ENCODE peak calls at places on chromosome 19, in seven cellular contexts. G, B, W, R, V, O and K are unnamed samples.

GRCh38 chr19:57771417-57771816 is 1.9 kb downstream of the ZNF586 start:
- DNase-seq in G (no peak), B (no peak), W (no peak), R (no peak), V (no peak), O (no peak), K (no peak)

GRCh38 chr19:46821512-46822359 is 28.9 kb downstream of the AP2S1 start:
- DNase-seq in G (no peak), B (peak), W (no peak), R (no peak), V (no peak), O (no peak), K (no peak)

GRCh38 chr19:11381535-11382369 is 2.4 kb downstream of the EPOR start:
- DNase-seq in G (no peak), B (peak), W (peak), R (peak), V (no peak), O (peak), K (no peak)

GRCh38 chr19:44635581-44636438 is 7.9 kb upstream of the PVR start:
- DNase-seq in G (no peak), B (no peak), W (no peak), R (no peak), V (no peak), O (no peak), K (no peak)

GRCh38 chr19:18437481-18438330 is at the start of gene ISYNA1:
- DNase-seq in G (no peak), B (peak), W (peak), R (no peak), V (peak), O (no peak), K (peak)

GRCh38 chr19:46489445-46490272 is 6.0 kb downstream of the PNMA8B start:
- DNase-seq in G (no peak), B (peak), W (peak), R (peak), V (no peak), O (no peak), K (no peak)

GRCh38 chr19:31289381-31289880 is 59.8 kb downstream of the TSHZ3 start:
- DNase-seq in G (no peak), B (peak), W (no peak), R (no peak), V (no peak), O (no peak), K (no peak)

GRCh38 chr19:54062643-54063042 is 1.1 kb downstream of the VSTM1 start:
- DNase-seq in G (no peak), B (peak), W (no peak), R (no peak), V (no peak), O (peak), K (no peak)

GRCh38 chr19:5470264-5470671 is 15.1 kb downstream of the ZNRF4 start:
- DNase-seq in G (no peak), B (no peak), W (peak), R (no peak), V (peak), O (no peak), K (peak)

GRCh38 chr19:5700455-5701092 is 10.5 kb downstream of the RPL36 start:
- DNase-seq in G (no peak), B (no peak), W (no peak), R (no peak), V (no peak), O (no peak), K (no peak)

GRCh38 chr19:32614916-32615315 is 33.9 kb downstream of the PDCD5 start:
- DNase-seq in G (no peak), B (peak), W (no peak), R (no peak), V (no peak), O (no peak), K (no peak)
- H3K27ac ChIP-seq in G (no peak), B (no peak), W (no peak), R (no peak), V (no peak), O (no peak), K (no peak)

GRCh38 chr19:36103842-36104552 is 6.9 kb upstream of the OVOL3 start:
- DNase-seq in G (no peak), B (no peak), W (no peak), R (no peak), V (no peak), O (no peak), K (no peak)
- TF ChIP-seq POLR2AphosphoS5 in G (no peak), B (no peak), W (no peak), R (no peak), V (no peak), O (no peak), K (no peak)

GRCh38 chr19:12484371-12485322 is at the start of gene ZNF709:
- DNase-seq in G (peak), B (peak), W (peak), R (peak), V (peak), O (peak), K (peak)
- TF ChIP-seq POLR2A in G (peak), B (no peak), W (no peak), R (no peak), V (peak), O (peak), K (peak)

GRCh38 chr19:41398042-41398403 is 405 bp downstream of the BCKDHA start:
- DNase-seq in G (no peak), B (no peak), W (no peak), R (no peak), V (no peak), O (no peak), K (no peak)

GRCh38 chr19:41392775-41393174 is 4.4 kb downstream of the EXOSC5 start:
- DNase-seq in G (no peak), B (no peak), W (no peak), R (no peak), V (no peak), O (no peak), K (no peak)

GRCh38 chr19:41397086-41398041 is at the start of the genes BCKDHA and EXOSC5:
- DNase-seq in G (peak), B (peak), W (peak), R (peak), V (peak), O (peak), K (peak)

GRCh38 chr19:41398603-41399002 is 985 bp downstream of the BCKDHA start:
- DNase-seq in G (no peak), B (no peak), W (no peak), R (no peak), V (no peak), O (no peak), K (no peak)

GRCh38 chr19:41395355-41395754 is 1.8 kb downstream of the EXOSC5 start:
- DNase-seq in G (no peak), B (no peak), W (no peak), R (no peak), V (no peak), O (no peak), K (no peak)
- H3K27ac ChIP-seq in G (no peak), B (no peak), W (no peak), R (no peak), V (no peak), O (no peak), K (no peak)

GRCh38 chr19:17305517-17306284 is at the start of gene MRPL34:
- DNase-seq in G (peak), B (peak), W (peak), R (peak), V (peak), O (peak), K (peak)
- TF ChIP-seq POLR2AphosphoS5 in G (peak), B (peak), W (no peak), R (no peak), V (peak), O (peak), K (peak)

DNA sequence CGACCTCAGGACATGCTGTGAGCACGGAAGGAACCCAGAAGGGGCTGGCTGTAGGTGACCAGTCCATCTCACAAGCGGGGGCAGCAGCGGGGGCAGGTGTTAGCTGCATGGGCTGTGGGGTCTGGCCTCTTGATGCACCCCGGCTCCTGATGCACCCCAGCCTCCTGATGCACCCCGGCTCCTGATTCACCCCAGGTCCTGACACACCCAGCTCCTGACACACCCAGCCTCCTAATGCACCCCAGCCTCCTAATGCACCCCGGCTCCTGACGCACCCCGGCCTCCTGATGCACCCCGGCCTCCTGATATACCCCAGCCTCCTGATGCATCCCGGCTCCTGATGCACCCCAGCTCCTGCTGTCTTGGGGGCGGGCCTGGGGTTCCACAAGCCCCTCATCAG is 7.4 kb downstream of the LSM7 start:
- DNase-seq in G (no peak), B (no peak), W (no peak), R (no peak), V (no peak), O (no peak), K (no peak)
- TF ChIP-seq POLR2A in G (no peak), B (no peak), W (no peak), R (no peak), V (no peak), O (no peak), K (no peak)

DNA sequence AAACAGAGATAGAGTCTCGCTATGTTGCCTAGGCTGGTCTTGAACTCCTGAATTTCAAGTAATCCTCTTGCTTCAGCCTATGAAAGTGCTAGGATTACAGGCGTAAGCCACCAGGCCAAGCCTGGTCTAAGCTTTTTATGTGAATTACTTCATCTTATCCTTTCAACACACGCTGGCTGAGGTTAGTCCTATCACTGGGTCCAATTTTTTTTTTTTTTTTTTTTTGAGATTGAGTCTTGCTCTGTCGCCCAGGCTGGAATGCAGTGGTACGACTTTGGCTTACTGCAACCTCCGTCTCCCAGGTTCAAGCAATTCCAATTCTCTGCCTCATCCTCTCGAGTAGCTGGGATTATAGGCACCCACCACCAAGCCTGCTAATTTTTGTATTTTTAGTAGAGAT is 10.4 kb downstream of the MYO1F start:
- DNase-seq in G (no peak), B (no peak), W (no peak), R (no peak), V (no peak), O (no peak), K (no peak)
- H3K27ac ChIP-seq in G (no peak), B (peak), W (no peak), R (no peak), V (no peak), O (peak), K (no peak)

GRCh38 chr19:16373079-16373478 is 48.5 kb downstream of the KLF2 start:
- DNase-seq in G (no peak), B (peak), W (no peak), R (no peak), V (no peak), O (no peak), K (no peak)

GRCh38 chr19:16374436-16374835 is 49.8 kb downstream of the KLF2 start:
- DNase-seq in G (no peak), B (peak), W (no peak), R (no peak), V (no peak), O (no peak), K (no peak)

GRCh38 chr19:16373989-16374388 is 49.4 kb downstream of the KLF2 start:
- DNase-seq in G (no peak), B (peak), W (no peak), R (no peak), V (no peak), O (no peak), K (no peak)

GRCh38 chr19:16372065-16372915 is 47.7 kb downstream of the KLF2 start:
- DNase-seq in G (no peak), B (peak), W (no peak), R (no peak), V (no peak), O (no peak), K (no peak)

DNA sequence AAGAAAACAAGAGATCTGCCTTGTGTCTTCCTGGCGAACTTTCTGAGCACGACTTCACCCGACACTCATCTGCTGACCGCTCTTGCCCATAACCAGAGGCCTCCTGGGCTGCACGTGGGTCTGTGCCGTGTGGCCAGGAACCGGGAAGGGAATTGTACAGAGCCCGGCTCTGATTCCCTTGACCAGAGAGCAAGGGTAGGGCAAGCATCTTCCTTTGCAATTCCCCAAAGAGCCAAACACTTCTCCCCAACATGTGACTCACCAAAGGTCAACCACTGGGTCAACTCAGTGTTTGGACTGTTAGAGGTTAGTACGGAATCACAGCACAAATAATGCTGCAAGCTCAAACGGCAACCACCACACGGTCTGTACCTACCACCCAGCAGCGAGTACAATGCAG is 48.9 kb downstream of the KLF2 start:
- DNase-seq in G (no peak), B (peak), W (no peak), R (no peak), V (peak), O (no peak), K (no peak)
- TF ChIP-seq POLR2AphosphoS5 in G (no peak), B (no peak), W (no peak), R (no peak), V (no peak), O (no peak), K (peak)